ENCODE peak calls at places on chromosomes 2 and 18, in eight cellular contexts. One of them, this sample, is unnamed.
A peak's percentile ranks its signal among the peaks of the same experiment; 100 is the strongest.

GRCh38 chr2:46296216-46296839 is 879 bp upstream of the EPAS1 start:
- DNase-seq in GM23338: peak; percentile 68
- DNase-seq in heart right ventricle: peak; percentile 58
- DNase-seq in CD8-positive, alpha-beta T cell: no peak
- DNase-seq in fibroblast of lung: no peak
- DNase-seq in MM.1S: no peak
- DNase-seq in HCT116: no peak
- DNase-seq in sigmoid colon: peak; percentile 79
- DNase-seq in this sample: peak; percentile 72

GRCh38 chr18:68462148-68462547 is 252.8 kb downstream of the TMX3 start:
- DNase-seq in MM.1S: no peak
- DNase-seq in CD8-positive, alpha-beta T cell: no peak
- DNase-seq in sigmoid colon: no peak
- DNase-seq in HCT116: no peak
- DNase-seq in fibroblast of lung: no peak
- DNase-seq in heart right ventricle: no peak
- DNase-seq in GM23338: no peak
- DNase-seq in this sample: no peak

GRCh38 chr2:145759228-145759940 is 1239.5 kb upstream of the ZEB2 start:
- DNase-seq in heart right ventricle: no peak
- DNase-seq in CD8-positive, alpha-beta T cell: no peak
- DNase-seq in MM.1S: no peak
- DNase-seq in fibroblast of lung: peak; percentile 54
- DNase-seq in HCT116: no peak
- DNase-seq in sigmoid colon: no peak
- DNase-seq in GM23338: no peak
- DNase-seq in this sample: no peak

GRCh38 chr18:63844254-63844653 is 43.3 kb upstream of the SERPINB2 start:
- DNase-seq in sigmoid colon: no peak
- DNase-seq in HCT116: peak; percentile 31
- DNase-seq in heart right ventricle: no peak
- DNase-seq in MM.1S: peak; percentile 68
- DNase-seq in CD8-positive, alpha-beta T cell: no peak
- DNase-seq in GM23338: peak; percentile 61
- DNase-seq in fibroblast of lung: peak; percentile 31
- DNase-seq in this sample: no peak

GRCh38 chr2:58512878-58513277 is 271.8 kb upstream of the FANCL start:
- DNase-seq in sigmoid colon: no peak
- DNase-seq in HCT116: no peak
- DNase-seq in MM.1S: no peak
- DNase-seq in heart right ventricle: no peak
- DNase-seq in fibroblast of lung: no peak
- DNase-seq in CD8-positive, alpha-beta T cell: no peak
- DNase-seq in GM23338: peak; percentile 44
- DNase-seq in this sample: no peak

GRCh38 chr2:33197198-33197938 is 250.6 kb downstream of the LTBP1 start:
- DNase-seq in CD8-positive, alpha-beta T cell: no peak
- DNase-seq in fibroblast of lung: peak; percentile 65
- DNase-seq in GM23338: no peak
- DNase-seq in HCT116: no peak
- DNase-seq in sigmoid colon: no peak
- DNase-seq in MM.1S: no peak
- DNase-seq in heart right ventricle: no peak
- DNase-seq in this sample: no peak

GRCh38 chr2:69791045-69791444 is 38.4 kb upstream of the GMCL1 start:
- DNase-seq in fibroblast of lung: no peak
- DNase-seq in CD8-positive, alpha-beta T cell: no peak
- DNase-seq in heart right ventricle: no peak
- DNase-seq in HCT116: no peak
- DNase-seq in sigmoid colon: no peak
- DNase-seq in MM.1S: no peak
- DNase-seq in GM23338: no peak
- DNase-seq in this sample: no peak

GRCh38 chr2:17539596-17539992 is 902 bp upstream of the VSNL1 start:
- DNase-seq in CD8-positive, alpha-beta T cell: no peak
- DNase-seq in HCT116: peak; percentile 62
- DNase-seq in heart right ventricle: peak; percentile 22
- DNase-seq in MM.1S: no peak
- DNase-seq in GM23338: peak; percentile 79
- DNase-seq in sigmoid colon: peak; percentile 66
- DNase-seq in fibroblast of lung: peak; percentile 81
- DNase-seq in this sample: no peak

GRCh38 chr2:54763636-54764291 is 40.3 kb downstream of the EML6 start:
- DNase-seq in heart right ventricle: no peak
- DNase-seq in HCT116: no peak
- DNase-seq in MM.1S: no peak
- DNase-seq in CD8-positive, alpha-beta T cell: no peak
- DNase-seq in GM23338: peak; percentile 65
- DNase-seq in sigmoid colon: no peak
- DNase-seq in fibroblast of lung: no peak
- DNase-seq in this sample: peak; percentile 37

GRCh38 chr2:167431949-167432348 is 543.7 kb downstream of the XIRP2 start:
- DNase-seq in MM.1S: no peak
- DNase-seq in heart right ventricle: no peak
- DNase-seq in fibroblast of lung: no peak
- DNase-seq in sigmoid colon: no peak
- DNase-seq in GM23338: no peak
- DNase-seq in HCT116: no peak
- DNase-seq in CD8-positive, alpha-beta T cell: no peak
- DNase-seq in this sample: no peak

GRCh38 chr2:106144621-106145331 is 49.3 kb downstream of the UXS1 start:
- DNase-seq in heart right ventricle: no peak
- DNase-seq in CD8-positive, alpha-beta T cell: no peak
- DNase-seq in sigmoid colon: no peak
- DNase-seq in MM.1S: no peak
- DNase-seq in fibroblast of lung: peak; percentile 28
- DNase-seq in HCT116: no peak
- DNase-seq in GM23338: no peak
- DNase-seq in this sample: no peak

GRCh38 chr2:9112079-9112721 is 94.4 kb upstream of the ASAP2 start:
- DNase-seq in MM.1S: no peak
- DNase-seq in sigmoid colon: peak; percentile 84
- DNase-seq in HCT116: peak; percentile 57
- DNase-seq in GM23338: no peak
- DNase-seq in CD8-positive, alpha-beta T cell: no peak
- DNase-seq in fibroblast of lung: peak; percentile 95
- DNase-seq in heart right ventricle: no peak
- DNase-seq in this sample: peak; percentile 55

DNA sequence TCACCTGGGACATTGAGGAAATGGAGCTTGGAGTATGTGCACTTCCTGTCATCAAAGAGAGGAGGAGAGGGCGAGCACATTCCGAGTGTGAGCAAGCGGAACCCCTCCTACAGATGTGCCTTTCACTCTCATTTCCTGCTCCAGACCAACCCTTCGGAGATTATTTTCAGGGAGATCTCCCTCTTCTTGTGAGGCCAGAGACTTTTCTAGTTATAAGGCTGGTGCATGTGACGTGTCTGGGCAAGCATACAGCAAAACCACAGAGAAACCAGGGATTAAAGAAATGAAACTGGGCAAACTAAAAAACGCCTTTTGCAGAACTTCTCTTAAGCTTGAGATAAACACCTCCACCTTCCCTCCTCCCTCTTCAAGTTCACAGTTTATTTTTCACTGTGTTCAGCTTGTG is 409.2 kb upstream of the TCF4 start:
- DNase-seq in CD8-positive, alpha-beta T cell: no peak
- DNase-seq in heart right ventricle: no peak
- DNase-seq in fibroblast of lung: peak; percentile 12
- DNase-seq in HCT116: no peak
- DNase-seq in GM23338: peak; percentile 22
- DNase-seq in MM.1S: peak; percentile 92
- DNase-seq in sigmoid colon: no peak
- DNase-seq in this sample: no peak
- TF ChIP-seq CTCF in CD8-positive, alpha-beta T cell: no peak
- TF ChIP-seq CTCF in heart right ventricle: peak; percentile 13
- TF ChIP-seq CTCF in fibroblast of lung: no peak
- TF ChIP-seq CTCF in HCT116: no peak
- TF ChIP-seq CTCF in GM23338: no peak
- TF ChIP-seq CTCF in MM.1S: peak; percentile 4
- TF ChIP-seq CTCF in sigmoid colon: no peak
- TF ChIP-seq CTCF in this sample: no peak

GRCh38 chr2:207256026-207256425 is 90.3 kb upstream of the KLF7 start:
- DNase-seq in GM23338: no peak
- DNase-seq in CD8-positive, alpha-beta T cell: no peak
- DNase-seq in sigmoid colon: no peak
- DNase-seq in heart right ventricle: no peak
- DNase-seq in fibroblast of lung: peak; percentile 21
- DNase-seq in HCT116: no peak
- DNase-seq in MM.1S: no peak
- DNase-seq in this sample: no peak

GRCh38 chr2:207255565-207255964 is 89.8 kb upstream of the KLF7 start:
- DNase-seq in heart right ventricle: no peak
- DNase-seq in HCT116: no peak
- DNase-seq in CD8-positive, alpha-beta T cell: no peak
- DNase-seq in GM23338: no peak
- DNase-seq in fibroblast of lung: peak; percentile 51
- DNase-seq in MM.1S: no peak
- DNase-seq in sigmoid colon: no peak
- DNase-seq in this sample: no peak

GRCh38 chr2:207253946-207254345 is 88.2 kb upstream of the KLF7 start:
- DNase-seq in CD8-positive, alpha-beta T cell: no peak
- DNase-seq in heart right ventricle: no peak
- DNase-seq in MM.1S: no peak
- DNase-seq in HCT116: no peak
- DNase-seq in sigmoid colon: no peak
- DNase-seq in fibroblast of lung: peak; percentile 98
- DNase-seq in GM23338: no peak
- DNase-seq in this sample: no peak

GRCh38 chr2:207252979-207253640 is 87.4 kb upstream of the KLF7 start:
- DNase-seq in CD8-positive, alpha-beta T cell: no peak
- DNase-seq in GM23338: peak; percentile 43
- DNase-seq in fibroblast of lung: peak; percentile 45
- DNase-seq in sigmoid colon: no peak
- DNase-seq in MM.1S: no peak
- DNase-seq in heart right ventricle: no peak
- DNase-seq in HCT116: no peak
- DNase-seq in this sample: peak; percentile 31

DNA sequence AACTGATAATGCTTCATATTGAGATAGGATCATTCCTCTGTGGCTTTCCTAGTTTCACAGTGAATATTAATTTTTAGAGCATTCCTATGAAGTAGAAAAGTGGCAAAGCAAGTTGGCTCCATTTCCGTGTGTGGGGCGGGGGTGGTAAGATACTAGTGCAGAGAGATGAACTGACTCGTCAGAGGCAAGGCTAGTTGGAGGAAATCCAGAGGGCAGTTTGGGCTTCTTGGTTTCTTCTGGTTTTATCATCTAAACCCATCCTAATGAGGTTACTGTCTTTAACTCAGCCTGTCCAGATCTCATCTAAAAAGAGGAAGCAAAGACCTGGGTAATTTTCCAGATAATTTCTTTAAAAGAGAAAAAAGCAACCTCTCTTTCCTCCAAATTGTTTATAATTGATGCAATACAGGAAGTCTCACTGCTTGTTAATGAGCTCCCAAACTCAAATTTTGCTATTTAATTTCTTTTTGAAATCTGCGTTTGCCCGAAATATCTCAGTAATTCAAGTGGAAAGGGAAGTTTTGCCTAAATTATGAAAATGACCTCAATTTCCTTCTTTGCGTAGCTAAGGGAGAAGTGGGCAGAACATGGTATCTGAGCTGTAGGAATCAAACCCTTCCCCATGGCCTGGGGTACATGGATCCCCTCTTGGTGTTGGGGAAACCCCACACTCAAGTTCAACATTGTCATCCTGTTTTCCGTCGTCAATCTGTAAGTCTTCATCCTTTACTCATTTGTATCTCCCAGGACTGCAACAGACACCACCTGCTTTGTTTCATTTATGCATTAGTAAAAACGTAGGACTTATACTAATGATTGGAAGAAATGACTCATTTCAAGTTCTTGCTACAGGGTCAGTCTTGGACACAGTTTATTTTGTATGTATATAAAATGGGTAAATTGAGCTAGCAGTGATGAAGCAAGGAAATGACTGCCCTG is 89.0 kb upstream of the KLF7 start:
- DNase-seq in sigmoid colon: no peak
- DNase-seq in fibroblast of lung: peak; percentile 86
- DNase-seq in heart right ventricle: no peak
- DNase-seq in CD8-positive, alpha-beta T cell: no peak
- DNase-seq in GM23338: no peak
- DNase-seq in HCT116: no peak
- DNase-seq in MM.1S: no peak
- DNase-seq in this sample: peak; percentile 29
- H3K4me1 ChIP-seq in sigmoid colon: peaks cover 49% of the 10 kb centered on the region
- H3K4me1 ChIP-seq in fibroblast of lung: peaks cover 61% of the 10 kb centered on the region
- H3K4me1 ChIP-seq in heart right ventricle: peaks cover 34% of the 10 kb centered on the region
- H3K4me1 ChIP-seq in CD8-positive, alpha-beta T cell: no peaks in the 10 kb centered on the region
- H3K4me1 ChIP-seq in GM23338: peaks cover 17% of the 10 kb centered on the region
- H3K4me1 ChIP-seq in HCT116: peaks cover 29% of the 10 kb centered on the region
- H3K4me1 ChIP-seq in MM.1S: no peaks in the 10 kb centered on the region
- H3K4me1 ChIP-seq in this sample: peaks cover 19% of the 10 kb centered on the region

GRCh38 chr2:117918608-117919007 is 95.3 kb downstream of the CCDC93 start:
- DNase-seq in fibroblast of lung: no peak
- DNase-seq in heart right ventricle: no peak
- DNase-seq in CD8-positive, alpha-beta T cell: no peak
- DNase-seq in sigmoid colon: no peak
- DNase-seq in MM.1S: peak; percentile 99
- DNase-seq in GM23338: no peak
- DNase-seq in HCT116: no peak
- DNase-seq in this sample: no peak

GRCh38 chr2:117921520-117921919 is 92.3 kb downstream of the CCDC93 start:
- DNase-seq in heart right ventricle: no peak
- DNase-seq in sigmoid colon: no peak
- DNase-seq in MM.1S: no peak
- DNase-seq in fibroblast of lung: no peak
- DNase-seq in HCT116: no peak
- DNase-seq in GM23338: no peak
- DNase-seq in CD8-positive, alpha-beta T cell: no peak
- DNase-seq in this sample: peak; percentile 51

DNA sequence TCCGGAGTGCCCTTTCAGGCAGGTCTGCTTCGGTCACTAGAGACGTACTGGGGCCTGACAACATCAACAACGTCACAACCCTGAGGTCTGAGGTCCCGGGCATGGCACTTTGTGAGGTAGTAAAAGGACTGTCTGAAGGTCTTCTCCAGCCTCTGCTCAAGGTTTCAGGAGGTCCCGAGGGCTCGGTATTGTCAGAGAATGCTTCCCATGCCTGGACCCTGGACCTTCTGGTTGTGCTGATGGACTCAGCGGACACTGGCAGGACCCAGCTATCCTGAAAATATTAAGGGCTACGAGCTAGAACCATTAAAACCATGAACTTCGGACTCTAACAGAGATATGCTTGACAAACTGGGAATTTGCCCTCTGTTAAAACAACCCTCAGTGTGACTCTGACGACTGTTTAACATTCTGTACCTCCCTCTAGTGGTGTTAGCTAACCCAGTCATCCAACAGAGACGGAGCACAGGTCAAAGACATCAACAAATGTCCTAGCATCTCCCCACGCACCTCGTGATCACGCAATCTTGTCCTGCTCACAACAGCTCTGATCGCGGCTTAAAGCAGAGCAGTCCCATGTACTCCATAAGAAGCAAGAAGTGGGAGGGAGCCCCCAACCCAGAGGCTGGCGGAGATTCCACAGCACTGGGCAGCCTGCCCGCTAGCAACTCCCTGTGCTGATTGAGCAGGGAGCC is 96.5 kb downstream of the CCDC93 start:
- DNase-seq in CD8-positive, alpha-beta T cell: no peak
- DNase-seq in GM23338: peak; percentile 67
- DNase-seq in heart right ventricle: no peak
- DNase-seq in fibroblast of lung: no peak
- DNase-seq in HCT116: no peak
- DNase-seq in MM.1S: no peak
- DNase-seq in sigmoid colon: no peak
- DNase-seq in this sample: no peak
- TF ChIP-seq CTCF in CD8-positive, alpha-beta T cell: no peak
- TF ChIP-seq CTCF in GM23338: peak; percentile 74
- TF ChIP-seq CTCF in heart right ventricle: peak; percentile 11
- TF ChIP-seq CTCF in fibroblast of lung: peak; percentile 35
- TF ChIP-seq CTCF in HCT116: no peak
- TF ChIP-seq CTCF in MM.1S: no peak
- TF ChIP-seq CTCF in sigmoid colon: no peak
- TF ChIP-seq CTCF in this sample: no peak

GRCh38 chr2:196513796-196514526 is 125.6 kb upstream of the CCDC150 start:
- DNase-seq in CD8-positive, alpha-beta T cell: no peak
- DNase-seq in heart right ventricle: no peak
- DNase-seq in fibroblast of lung: no peak
- DNase-seq in MM.1S: no peak
- DNase-seq in HCT116: no peak
- DNase-seq in GM23338: no peak
- DNase-seq in sigmoid colon: no peak
- DNase-seq in this sample: no peak
- H3K4me1 ChIP-seq in CD8-positive, alpha-beta T cell: no peaks in the 10 kb centered on the region
- H3K4me1 ChIP-seq in heart right ventricle: no peaks in the 10 kb centered on the region
- H3K4me1 ChIP-seq in fibroblast of lung: no peaks in the 10 kb centered on the region
- H3K4me1 ChIP-seq in MM.1S: no peaks in the 10 kb centered on the region
- H3K4me1 ChIP-seq in HCT116: no peaks in the 10 kb centered on the region
- H3K4me1 ChIP-seq in GM23338: no peaks in the 10 kb centered on the region
- H3K4me1 ChIP-seq in sigmoid colon: no peaks in the 10 kb centered on the region
- H3K4me1 ChIP-seq in this sample: no peaks in the 10 kb centered on the region

This sample was measured in adrenal gland.